ENCODE peak calls at places on chromosomes 12 and 14, in ten cellular contexts. One of them, this sample, is unnamed.

GRCh38 chr14:100019156-100019882 is 45.9 kb upstream of the EVL start:
- DNase-seq in RWPE2: no peak
- DNase-seq in GM20000: no peak
- DNase-seq in activated CD8-positive, alpha-beta memory T cell treated with anti-CD3 and anti-CD28 coated beads for 4 hours: no peak
- DNase-seq in GM23338: peak; percentile 20
- DNase-seq in KG1: no peak
- DNase-seq in effector CD4-positive, alpha-beta T cell: no peak
- DNase-seq in right cardiac atrium: no peak
- DNase-seq in activated CD4-positive, alpha-beta T cell treated with anti-CD3 and anti-CD28 coated beads, Interleukin-2, amount 50 U/mL, for 1 hour: no peak
- DNase-seq in SK-N-SH: peak; percentile 62
- DNase-seq in this sample: no peak

GRCh38 chr12:71780207-71780822 is 25.7 kb downstream of the RAB21 start:
- DNase-seq in RWPE2: no peak
- DNase-seq in effector CD4-positive, alpha-beta T cell: peak; percentile 33
- DNase-seq in activated CD8-positive, alpha-beta memory T cell treated with anti-CD3 and anti-CD28 coated beads for 4 hours: no peak
- DNase-seq in right cardiac atrium: peak; percentile 27
- DNase-seq in SK-N-SH: peak; percentile 43
- DNase-seq in GM20000: peak; percentile 18
- DNase-seq in KG1: peak; percentile 44
- DNase-seq in activated CD4-positive, alpha-beta T cell treated with anti-CD3 and anti-CD28 coated beads, Interleukin-2, amount 50 U/mL, for 1 hour: peak; percentile 41
- DNase-seq in GM23338: peak; percentile 73
- DNase-seq in this sample: peak; percentile 26

GRCh38 chr12:93970892-93971688 is 177.3 kb upstream of the PLXNC1 start:
- DNase-seq in SK-N-SH: peak; percentile 20
- DNase-seq in RWPE2: no peak
- DNase-seq in effector CD4-positive, alpha-beta T cell: no peak
- DNase-seq in right cardiac atrium: no peak
- DNase-seq in KG1: no peak
- DNase-seq in activated CD4-positive, alpha-beta T cell treated with anti-CD3 and anti-CD28 coated beads, Interleukin-2, amount 50 U/mL, for 1 hour: no peak
- DNase-seq in activated CD8-positive, alpha-beta memory T cell treated with anti-CD3 and anti-CD28 coated beads for 4 hours: no peak
- DNase-seq in GM23338: no peak
- DNase-seq in GM20000: no peak
- DNase-seq in this sample: peak; percentile 32

GRCh38 chr12:49637401-49637800 is 14.0 kb downstream of the PRPF40B start:
- DNase-seq in right cardiac atrium: peak; percentile 23
- DNase-seq in SK-N-SH: peak; percentile 85
- DNase-seq in KG1: no peak
- DNase-seq in activated CD4-positive, alpha-beta T cell treated with anti-CD3 and anti-CD28 coated beads, Interleukin-2, amount 50 U/mL, for 1 hour: no peak
- DNase-seq in GM23338: peak; percentile 56
- DNase-seq in GM20000: no peak
- DNase-seq in effector CD4-positive, alpha-beta T cell: no peak
- DNase-seq in activated CD8-positive, alpha-beta memory T cell treated with anti-CD3 and anti-CD28 coated beads for 4 hours: no peak
- DNase-seq in RWPE2: no peak
- DNase-seq in this sample: no peak

GRCh38 chr14:92316937-92317336 is 6.0 kb upstream of the SLC24A4 start:
- DNase-seq in SK-N-SH: no peak
- DNase-seq in effector CD4-positive, alpha-beta T cell: no peak
- DNase-seq in activated CD4-positive, alpha-beta T cell treated with anti-CD3 and anti-CD28 coated beads, Interleukin-2, amount 50 U/mL, for 1 hour: no peak
- DNase-seq in activated CD8-positive, alpha-beta memory T cell treated with anti-CD3 and anti-CD28 coated beads for 4 hours: no peak
- DNase-seq in KG1: no peak
- DNase-seq in GM23338: peak; percentile 13
- DNase-seq in GM20000: no peak
- DNase-seq in right cardiac atrium: no peak
- DNase-seq in RWPE2: no peak
- DNase-seq in this sample: no peak

GRCh38 chr12:73186272-73186671 is 914.1 kb downstream of the TRHDE start:
- DNase-seq in activated CD8-positive, alpha-beta memory T cell treated with anti-CD3 and anti-CD28 coated beads for 4 hours: no peak
- DNase-seq in SK-N-SH: no peak
- DNase-seq in effector CD4-positive, alpha-beta T cell: no peak
- DNase-seq in KG1: no peak
- DNase-seq in RWPE2: no peak
- DNase-seq in activated CD4-positive, alpha-beta T cell treated with anti-CD3 and anti-CD28 coated beads, Interleukin-2, amount 50 U/mL, for 1 hour: no peak
- DNase-seq in GM20000: no peak
- DNase-seq in right cardiac atrium: no peak
- DNase-seq in GM23338: no peak
- DNase-seq in this sample: no peak

GRCh38 chr12:116708826-116709756 is 28.8 kb downstream of the SPRING1 start:
- DNase-seq in right cardiac atrium: peak; percentile 38
- DNase-seq in KG1: peak; percentile 51
- DNase-seq in activated CD4-positive, alpha-beta T cell treated with anti-CD3 and anti-CD28 coated beads, Interleukin-2, amount 50 U/mL, for 1 hour: peak; percentile 47
- DNase-seq in RWPE2: no peak
- DNase-seq in GM23338: peak; percentile 54
- DNase-seq in activated CD8-positive, alpha-beta memory T cell treated with anti-CD3 and anti-CD28 coated beads for 4 hours: no peak
- DNase-seq in GM20000: peak; percentile 47
- DNase-seq in SK-N-SH: peak; percentile 74
- DNase-seq in effector CD4-positive, alpha-beta T cell: peak; percentile 22
- DNase-seq in this sample: peak; percentile 51

GRCh38 chr12:42705863-42706262 is 116.3 kb upstream of the PRICKLE1 start:
- DNase-seq in right cardiac atrium: peak; percentile 87
- DNase-seq in KG1: no peak
- DNase-seq in activated CD8-positive, alpha-beta memory T cell treated with anti-CD3 and anti-CD28 coated beads for 4 hours: no peak
- DNase-seq in GM23338: no peak
- DNase-seq in GM20000: no peak
- DNase-seq in SK-N-SH: peak; percentile 26
- DNase-seq in RWPE2: peak; percentile 69
- DNase-seq in activated CD4-positive, alpha-beta T cell treated with anti-CD3 and anti-CD28 coated beads, Interleukin-2, amount 50 U/mL, for 1 hour: no peak
- DNase-seq in effector CD4-positive, alpha-beta T cell: no peak
- DNase-seq in this sample: peak; percentile 51

GRCh38 chr12:131986847-131987398 is 37.2 kb downstream of the EP400 start:
- DNase-seq in RWPE2: no peak
- DNase-seq in GM23338: no peak
- DNase-seq in GM20000: no peak
- DNase-seq in activated CD4-positive, alpha-beta T cell treated with anti-CD3 and anti-CD28 coated beads, Interleukin-2, amount 50 U/mL, for 1 hour: no peak
- DNase-seq in activated CD8-positive, alpha-beta memory T cell treated with anti-CD3 and anti-CD28 coated beads for 4 hours: no peak
- DNase-seq in KG1: no peak
- DNase-seq in right cardiac atrium: no peak
- DNase-seq in SK-N-SH: no peak
- DNase-seq in effector CD4-positive, alpha-beta T cell: no peak
- DNase-seq in this sample: no peak

GRCh38 chr14:104245075-104245474 is 106.7 kb downstream of the KIF26A start:
- DNase-seq in right cardiac atrium: no peak
- DNase-seq in effector CD4-positive, alpha-beta T cell: no peak
- DNase-seq in GM20000: no peak
- DNase-seq in activated CD8-positive, alpha-beta memory T cell treated with anti-CD3 and anti-CD28 coated beads for 4 hours: no peak
- DNase-seq in GM23338: no peak
- DNase-seq in RWPE2: peak; percentile 49
- DNase-seq in activated CD4-positive, alpha-beta T cell treated with anti-CD3 and anti-CD28 coated beads, Interleukin-2, amount 50 U/mL, for 1 hour: no peak
- DNase-seq in KG1: no peak
- DNase-seq in SK-N-SH: no peak
- DNase-seq in this sample: no peak

GRCh38 chr12:6825398-6826124 is 2.6 kb upstream of the P3H3 start:
- DNase-seq in activated CD4-positive, alpha-beta T cell treated with anti-CD3 and anti-CD28 coated beads, Interleukin-2, amount 50 U/mL, for 1 hour: peak; percentile 83
- DNase-seq in KG1: peak; percentile 20
- DNase-seq in RWPE2: no peak
- DNase-seq in GM20000: peak; percentile 94
- DNase-seq in effector CD4-positive, alpha-beta T cell: peak; percentile 79
- DNase-seq in GM23338: peak; percentile 91
- DNase-seq in activated CD8-positive, alpha-beta memory T cell treated with anti-CD3 and anti-CD28 coated beads for 4 hours: peak; percentile 60
- DNase-seq in right cardiac atrium: peak; percentile 85
- DNase-seq in SK-N-SH: peak; percentile 92
- DNase-seq in this sample: peak; percentile 71

GRCh38 chr12:129394416-129394815 is 509.4 kb downstream of the TMEM132D start:
- DNase-seq in KG1: no peak
- DNase-seq in SK-N-SH: no peak
- DNase-seq in GM20000: no peak
- DNase-seq in activated CD4-positive, alpha-beta T cell treated with anti-CD3 and anti-CD28 coated beads, Interleukin-2, amount 50 U/mL, for 1 hour: no peak
- DNase-seq in right cardiac atrium: no peak
- DNase-seq in GM23338: no peak
- DNase-seq in activated CD8-positive, alpha-beta memory T cell treated with anti-CD3 and anti-CD28 coated beads for 4 hours: no peak
- DNase-seq in RWPE2: no peak
- DNase-seq in effector CD4-positive, alpha-beta T cell: no peak
- DNase-seq in this sample: no peak

GRCh38 chr12:97754306-97754705 is 291.7 kb downstream of the RMST start:
- DNase-seq in effector CD4-positive, alpha-beta T cell: no peak
- DNase-seq in RWPE2: no peak
- DNase-seq in activated CD8-positive, alpha-beta memory T cell treated with anti-CD3 and anti-CD28 coated beads for 4 hours: no peak
- DNase-seq in GM23338: no peak
- DNase-seq in KG1: no peak
- DNase-seq in activated CD4-positive, alpha-beta T cell treated with anti-CD3 and anti-CD28 coated beads, Interleukin-2, amount 50 U/mL, for 1 hour: no peak
- DNase-seq in GM20000: no peak
- DNase-seq in SK-N-SH: no peak
- DNase-seq in right cardiac atrium: no peak
- DNase-seq in this sample: no peak

GRCh38 chr12:29783773-29784666 is at the start of gene TMTC1:
- DNase-seq in right cardiac atrium: peak; percentile 88
- DNase-seq in activated CD4-positive, alpha-beta T cell treated with anti-CD3 and anti-CD28 coated beads, Interleukin-2, amount 50 U/mL, for 1 hour: no peak
- DNase-seq in activated CD8-positive, alpha-beta memory T cell treated with anti-CD3 and anti-CD28 coated beads for 4 hours: no peak
- DNase-seq in SK-N-SH: peak; percentile 95
- DNase-seq in RWPE2: peak; percentile 34
- DNase-seq in GM23338: peak; percentile 87
- DNase-seq in effector CD4-positive, alpha-beta T cell: no peak
- DNase-seq in GM20000: peak; percentile 52
- DNase-seq in KG1: no peak
- DNase-seq in this sample: peak; percentile 31

GRCh38 chr12:27284751-27285150 is 40.7 kb downstream of the STK38L start:
- DNase-seq in KG1: no peak
- DNase-seq in effector CD4-positive, alpha-beta T cell: no peak
- DNase-seq in GM23338: no peak
- DNase-seq in SK-N-SH: no peak
- DNase-seq in right cardiac atrium: no peak
- DNase-seq in GM20000: peak; percentile 56
- DNase-seq in RWPE2: no peak
- DNase-seq in activated CD4-positive, alpha-beta T cell treated with anti-CD3 and anti-CD28 coated beads, Interleukin-2, amount 50 U/mL, for 1 hour: no peak
- DNase-seq in activated CD8-positive, alpha-beta memory T cell treated with anti-CD3 and anti-CD28 coated beads for 4 hours: no peak
- DNase-seq in this sample: peak; percentile 78

GRCh38 chr12:115337693-115338543 is 653.9 kb upstream of the TBX3 start:
- DNase-seq in KG1: no peak
- DNase-seq in GM20000: no peak
- DNase-seq in GM23338: peak; percentile 31
- DNase-seq in activated CD4-positive, alpha-beta T cell treated with anti-CD3 and anti-CD28 coated beads, Interleukin-2, amount 50 U/mL, for 1 hour: no peak
- DNase-seq in SK-N-SH: no peak
- DNase-seq in effector CD4-positive, alpha-beta T cell: no peak
- DNase-seq in RWPE2: no peak
- DNase-seq in activated CD8-positive, alpha-beta memory T cell treated with anti-CD3 and anti-CD28 coated beads for 4 hours: no peak
- DNase-seq in right cardiac atrium: peak; percentile 69
- DNase-seq in this sample: peak; percentile 95

GRCh38 chr14:71780822-71781221 is 151.4 kb upstream of the RGS6 start:
- DNase-seq in GM20000: no peak
- DNase-seq in activated CD8-positive, alpha-beta memory T cell treated with anti-CD3 and anti-CD28 coated beads for 4 hours: no peak
- DNase-seq in GM23338: no peak
- DNase-seq in right cardiac atrium: no peak
- DNase-seq in RWPE2: no peak
- DNase-seq in KG1: no peak
- DNase-seq in SK-N-SH: no peak
- DNase-seq in effector CD4-positive, alpha-beta T cell: no peak
- DNase-seq in activated CD4-positive, alpha-beta T cell treated with anti-CD3 and anti-CD28 coated beads, Interleukin-2, amount 50 U/mL, for 1 hour: no peak
- DNase-seq in this sample: no peak

GRCh38 chr12:123119808-123120207 is 31.1 kb downstream of the PITPNM2 start:
- DNase-seq in GM23338: no peak
- DNase-seq in SK-N-SH: no peak
- DNase-seq in effector CD4-positive, alpha-beta T cell: peak; percentile 30
- DNase-seq in activated CD8-positive, alpha-beta memory T cell treated with anti-CD3 and anti-CD28 coated beads for 4 hours: peak; percentile 13
- DNase-seq in RWPE2: no peak
- DNase-seq in right cardiac atrium: no peak
- DNase-seq in GM20000: peak; percentile 82
- DNase-seq in KG1: no peak
- DNase-seq in activated CD4-positive, alpha-beta T cell treated with anti-CD3 and anti-CD28 coated beads, Interleukin-2, amount 50 U/mL, for 1 hour: peak; percentile 41
- DNase-seq in this sample: no peak

GRCh38 chr12:26044592-26044991 is 80.2 kb downstream of the BHLHE41 start:
- DNase-seq in GM23338: no peak
- DNase-seq in activated CD8-positive, alpha-beta memory T cell treated with anti-CD3 and anti-CD28 coated beads for 4 hours: no peak
- DNase-seq in activated CD4-positive, alpha-beta T cell treated with anti-CD3 and anti-CD28 coated beads, Interleukin-2, amount 50 U/mL, for 1 hour: no peak
- DNase-seq in RWPE2: no peak
- DNase-seq in SK-N-SH: no peak
- DNase-seq in right cardiac atrium: no peak
- DNase-seq in effector CD4-positive, alpha-beta T cell: no peak
- DNase-seq in KG1: no peak
- DNase-seq in GM20000: no peak
- DNase-seq in this sample: no peak

GRCh38 chr12:121535150-121536057 is 45.4 kb downstream of the KDM2B start:
- DNase-seq in RWPE2: no peak
- DNase-seq in activated CD8-positive, alpha-beta memory T cell treated with anti-CD3 and anti-CD28 coated beads for 4 hours: no peak
- DNase-seq in GM23338: no peak
- DNase-seq in right cardiac atrium: no peak
- DNase-seq in SK-N-SH: no peak
- DNase-seq in effector CD4-positive, alpha-beta T cell: no peak
- DNase-seq in KG1: no peak
- DNase-seq in activated CD4-positive, alpha-beta T cell treated with anti-CD3 and anti-CD28 coated beads, Interleukin-2, amount 50 U/mL, for 1 hour: no peak
- DNase-seq in GM20000: no peak
- DNase-seq in this sample: no peak

GRCh38 chr12:121713257-121714155 is 954 bp downstream of the TMEM120B start:
- DNase-seq in KG1: no peak
- DNase-seq in SK-N-SH: no peak
- DNase-seq in activated CD8-positive, alpha-beta memory T cell treated with anti-CD3 and anti-CD28 coated beads for 4 hours: no peak
- DNase-seq in right cardiac atrium: peak; percentile 62
- DNase-seq in GM23338: peak; percentile 44
- DNase-seq in effector CD4-positive, alpha-beta T cell: no peak
- DNase-seq in RWPE2: no peak
- DNase-seq in GM20000: peak; percentile 26
- DNase-seq in activated CD4-positive, alpha-beta T cell treated with anti-CD3 and anti-CD28 coated beads, Interleukin-2, amount 50 U/mL, for 1 hour: no peak
- DNase-seq in this sample: no peak

GRCh38 chr12:92136883-92137582 is 8.6 kb downstream of the BTG1 start:
- DNase-seq in activated CD4-positive, alpha-beta T cell treated with anti-CD3 and anti-CD28 coated beads, Interleukin-2, amount 50 U/mL, for 1 hour: no peak
- DNase-seq in activated CD8-positive, alpha-beta memory T cell treated with anti-CD3 and anti-CD28 coated beads for 4 hours: no peak
- DNase-seq in effector CD4-positive, alpha-beta T cell: no peak
- DNase-seq in KG1: no peak
- DNase-seq in GM23338: peak; percentile 48
- DNase-seq in right cardiac atrium: no peak
- DNase-seq in GM20000: no peak
- DNase-seq in RWPE2: no peak
- DNase-seq in SK-N-SH: no peak
- DNase-seq in this sample: peak; percentile 81

GRCh38 chr14:72616294-72616693 is 277.6 kb downstream of the DPF3 start:
- DNase-seq in activated CD4-positive, alpha-beta T cell treated with anti-CD3 and anti-CD28 coated beads, Interleukin-2, amount 50 U/mL, for 1 hour: no peak
- DNase-seq in right cardiac atrium: no peak
- DNase-seq in RWPE2: no peak
- DNase-seq in activated CD8-positive, alpha-beta memory T cell treated with anti-CD3 and anti-CD28 coated beads for 4 hours: no peak
- DNase-seq in GM20000: no peak
- DNase-seq in GM23338: no peak
- DNase-seq in effector CD4-positive, alpha-beta T cell: no peak
- DNase-seq in SK-N-SH: no peak
- DNase-seq in KG1: no peak
- DNase-seq in this sample: peak; percentile 57

GRCh38 chr12:113050808-113051207 is 5.7 kb upstream of the DTX1 start:
- DNase-seq in SK-N-SH: no peak
- DNase-seq in KG1: no peak
- DNase-seq in effector CD4-positive, alpha-beta T cell: no peak
- DNase-seq in RWPE2: no peak
- DNase-seq in activated CD4-positive, alpha-beta T cell treated with anti-CD3 and anti-CD28 coated beads, Interleukin-2, amount 50 U/mL, for 1 hour: no peak
- DNase-seq in GM23338: no peak
- DNase-seq in GM20000: peak; percentile 23
- DNase-seq in right cardiac atrium: no peak
- DNase-seq in activated CD8-positive, alpha-beta memory T cell treated with anti-CD3 and anti-CD28 coated beads for 4 hours: no peak
- DNase-seq in this sample: no peak

GRCh38 chr12:112537710-112538396 is 119.1 kb downstream of the PTPN11 start:
- DNase-seq in effector CD4-positive, alpha-beta T cell: no peak
- DNase-seq in KG1: no peak
- DNase-seq in GM20000: no peak
- DNase-seq in RWPE2: no peak
- DNase-seq in activated CD4-positive, alpha-beta T cell treated with anti-CD3 and anti-CD28 coated beads, Interleukin-2, amount 50 U/mL, for 1 hour: no peak
- DNase-seq in right cardiac atrium: no peak
- DNase-seq in GM23338: peak; percentile 84
- DNase-seq in activated CD8-positive, alpha-beta memory T cell treated with anti-CD3 and anti-CD28 coated beads for 4 hours: no peak
- DNase-seq in SK-N-SH: peak; percentile 48
- DNase-seq in this sample: no peak

GRCh38 chr12:10395390-10395998 is 5.7 kb upstream of the KLRK1 start:
- DNase-seq in SK-N-SH: no peak
- DNase-seq in GM20000: peak; percentile 36
- DNase-seq in effector CD4-positive, alpha-beta T cell: no peak
- DNase-seq in activated CD8-positive, alpha-beta memory T cell treated with anti-CD3 and anti-CD28 coated beads for 4 hours: no peak
- DNase-seq in activated CD4-positive, alpha-beta T cell treated with anti-CD3 and anti-CD28 coated beads, Interleukin-2, amount 50 U/mL, for 1 hour: no peak
- DNase-seq in GM23338: peak; percentile 13
- DNase-seq in KG1: no peak
- DNase-seq in RWPE2: no peak
- DNase-seq in right cardiac atrium: peak; percentile 17
- DNase-seq in this sample: peak; percentile 76

GRCh38 chr14:94545131-94545841 is 16.0 kb upstream of the SERPINA4 start:
- DNase-seq in GM20000: no peak
- DNase-seq in KG1: no peak
- DNase-seq in right cardiac atrium: no peak
- DNase-seq in RWPE2: no peak
- DNase-seq in GM23338: peak; percentile 45
- DNase-seq in activated CD8-positive, alpha-beta memory T cell treated with anti-CD3 and anti-CD28 coated beads for 4 hours: no peak
- DNase-seq in SK-N-SH: no peak
- DNase-seq in activated CD4-positive, alpha-beta T cell treated with anti-CD3 and anti-CD28 coated beads, Interleukin-2, amount 50 U/mL, for 1 hour: no peak
- DNase-seq in effector CD4-positive, alpha-beta T cell: no peak
- DNase-seq in this sample: no peak

GRCh38 chr12:4269279-4269991 is 4.1 kb upstream of the CCND2 start:
- DNase-seq in RWPE2: no peak
- DNase-seq in GM23338: peak; percentile 96
- DNase-seq in activated CD8-positive, alpha-beta memory T cell treated with anti-CD3 and anti-CD28 coated beads for 4 hours: peak; percentile 91
- DNase-seq in GM20000: peak; percentile 89
- DNase-seq in SK-N-SH: peak; percentile 70
- DNase-seq in KG1: peak; percentile 53
- DNase-seq in effector CD4-positive, alpha-beta T cell: peak; percentile 92
- DNase-seq in activated CD4-positive, alpha-beta T cell treated with anti-CD3 and anti-CD28 coated beads, Interleukin-2, amount 50 U/mL, for 1 hour: peak; percentile 91
- DNase-seq in right cardiac atrium: peak; percentile 88
- DNase-seq in this sample: no peak

This sample was measured in stromal cell of bone marrow.